ENCODE peak calls at places on chromosome 17, in six cellular contexts. C is K562, X is GM12878, O is HepG2, Y is H1, T is GM12891. I is an unnamed sample.

GRCh38 chr17:73096201-73096600 is 3.7 kb upstream of the SLC39A11 start:
- DNase-seq in Y (no peak), X (no peak), T (no peak), C (no peak), O (no peak), I (no peak)

GRCh38 chr17:48500435-48501426 is 30.1 kb downstream of the HOXB1 start:
- DNase-seq in X (no peak), T (no peak), Y (no peak), C (peak; percentile 35), O (no peak), I (no peak)

GRCh38 chr17:70345061-70345460 is 175.7 kb downstream of the KCNJ2 start:
- DNase-seq in Y (no peak), T (no peak), C (no peak), X (no peak), O (no peak), I (no peak)

GRCh38 chr17:78359216-78359935 is 501 bp downstream of the SOCS3 start:
- DNase-seq in Y (no peak), C (peak; percentile 68), T (no peak), O (no peak), X (no peak), I (no peak)

GRCh38 chr17:29769225-29769624 is 146.5 kb upstream of the CORO6 start:
- DNase-seq in Y (no peak), X (no peak), T (no peak), O (no peak), C (no peak), I (no peak)

GRCh38 chr17:42388381-42389134 is at the start of gene STAT3:
- DNase-seq in O (peak; percentile 100), C (peak; percentile 98), X (peak; percentile 100), T (peak; percentile 94), Y (peak; percentile 100), I (peak; percentile 94)

GRCh38 chr17:80762076-80762475 is 217.4 kb downstream of the RPTOR start:
- DNase-seq in Y (no peak), T (no peak), C (no peak), O (no peak), X (no peak), I (no peak)

GRCh38 chr17:72520665-72521303 is 400.0 kb downstream of the SOX9 start:
- DNase-seq in C (no peak), Y (no peak), X (no peak), O (no peak), T (no peak), I (no peak)

GRCh38 chr17:5044630-5045029 is 9.4 kb upstream of the SLC52A1 start:
- DNase-seq in T (no peak), X (no peak), Y (no peak), C (no peak), O (no peak), I (no peak)

GRCh38 chr17:71176315-71176714 is 944.5 kb upstream of the SOX9 start:
- DNase-seq in Y (no peak), C (no peak), O (no peak), T (no peak), X (no peak), I (no peak)

GRCh38 chr17:72590882-72591499 is 470.2 kb downstream of the SOX9 start:
- DNase-seq in T (no peak), Y (no peak), O (no peak), X (no peak), C (no peak), I (no peak)

GRCh38 chr17:71472809-71473789 is 647.7 kb upstream of the SOX9 start:
- DNase-seq in T (peak; percentile 3), O (peak; percentile 65), X (no peak), Y (peak; percentile 7), C (peak; percentile 8), I (peak; percentile 3)

GRCh38 chr17:7833011-7833794 is 814 bp upstream of the KDM6B start:
- DNase-seq in C (no peak), X (no peak), T (no peak), Y (no peak), O (no peak), I (no peak)

GRCh38 chr17:7834891-7835817 is 1.1 kb downstream of the KDM6B start:
- DNase-seq in T (peak; percentile 86), C (peak; percentile 87), O (peak; percentile 96), Y (peak; percentile 97), X (peak; percentile 90), I (peak; percentile 87)

GRCh38 chr17:7832431-7832830 is 1.6 kb upstream of the KDM6B start:
- DNase-seq in O (no peak), Y (no peak), C (no peak), T (no peak), X (no peak), I (no peak)

GRCh38 chr17:7834554-7834890 is 505 bp downstream of the KDM6B start:
- DNase-seq in O (peak; percentile 64), C (peak; percentile 28), Y (no peak), T (no peak), X (no peak), I (no peak)

GRCh38 chr17:7833795-7834553 is at the start of gene KDM6B:
- DNase-seq in C (peak; percentile 81), Y (no peak), X (no peak), T (peak; percentile 88), O (peak; percentile 83), I (peak; percentile 85)
- TF ChIP-seq POLR2A in C (no peak), Y (no peak), X (no peak), T (no peak), O (no peak), I (no peak)

DNA sequence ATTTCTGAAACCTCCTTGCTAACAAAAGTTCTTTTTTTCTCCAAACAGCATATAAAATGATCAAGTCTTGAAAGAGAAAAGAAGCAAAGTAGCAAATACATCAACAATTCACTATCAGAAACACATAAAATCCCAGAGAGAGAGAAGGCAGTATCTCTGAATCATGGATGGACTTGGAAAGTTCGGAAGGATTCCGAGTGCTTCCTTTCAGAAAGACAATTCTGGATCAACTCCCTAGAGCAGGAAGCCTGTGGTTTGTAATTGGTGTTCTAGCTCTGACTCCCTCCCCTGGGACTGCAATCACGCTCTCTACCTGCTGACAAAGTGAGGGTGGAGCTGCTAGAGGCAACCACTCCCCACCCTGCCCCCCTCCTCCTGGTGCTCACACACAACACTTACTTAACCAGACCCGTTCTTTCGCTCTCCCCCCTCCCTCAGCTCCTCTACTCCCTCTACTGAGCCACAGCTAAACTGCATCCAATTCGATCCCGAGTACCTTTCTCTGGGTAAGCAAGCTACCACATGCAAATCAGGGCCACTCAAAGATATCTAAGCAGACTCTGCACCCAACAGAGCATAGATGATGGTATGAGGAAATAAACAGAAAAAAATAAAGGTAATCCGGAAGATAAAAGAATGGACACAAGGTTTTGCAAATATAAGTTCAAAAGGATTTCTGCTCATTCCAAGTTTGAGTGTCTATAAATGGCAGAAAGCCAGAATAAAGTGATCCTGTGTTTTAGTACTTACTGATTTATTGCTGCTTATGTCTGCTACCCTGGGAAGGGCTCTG is at the start of gene RNF43:
- DNase-seq in X (peak; percentile 98), Y (peak; percentile 95), C (peak; percentile 92), T (peak; percentile 76), O (peak; percentile 99), I (peak; percentile 72)
- TF ChIP-seq POLR2AphosphoS5 in X (peak; percentile 37), Y (peak; percentile 66), C (peak; percentile 51), T (no peak), O (peak; percentile 99), I (no peak)

GRCh38 chr17:83177611-83178532 is 98.5 kb downstream of the METRNL start:
- DNase-seq in C (no peak), O (no peak), X (no peak), T (no peak), Y (no peak), I (no peak)

GRCh38 chr17:83176956-83177583 is 97.7 kb downstream of the METRNL start:
- DNase-seq in T (no peak), C (no peak), O (no peak), Y (no peak), X (no peak), I (no peak)

GRCh38 chr17:83175551-83176271 is 96.3 kb downstream of the METRNL start:
- DNase-seq in Y (no peak), C (no peak), O (no peak), T (no peak), X (no peak), I (no peak)

GRCh38 chr17:83174859-83175550 is 95.6 kb downstream of the METRNL start:
- DNase-seq in T (no peak), C (no peak), O (no peak), X (no peak), Y (no peak), I (no peak)

GRCh38 chr17:83176272-83176955 is 97.0 kb downstream of the METRNL start:
- DNase-seq in T (no peak), X (no peak), Y (no peak), C (no peak), O (no peak), I (no peak)
- TF ChIP-seq TAF1 in T (no peak), X (no peak), Y (no peak), C (no peak), O (no peak), I (no peak)

DNA sequence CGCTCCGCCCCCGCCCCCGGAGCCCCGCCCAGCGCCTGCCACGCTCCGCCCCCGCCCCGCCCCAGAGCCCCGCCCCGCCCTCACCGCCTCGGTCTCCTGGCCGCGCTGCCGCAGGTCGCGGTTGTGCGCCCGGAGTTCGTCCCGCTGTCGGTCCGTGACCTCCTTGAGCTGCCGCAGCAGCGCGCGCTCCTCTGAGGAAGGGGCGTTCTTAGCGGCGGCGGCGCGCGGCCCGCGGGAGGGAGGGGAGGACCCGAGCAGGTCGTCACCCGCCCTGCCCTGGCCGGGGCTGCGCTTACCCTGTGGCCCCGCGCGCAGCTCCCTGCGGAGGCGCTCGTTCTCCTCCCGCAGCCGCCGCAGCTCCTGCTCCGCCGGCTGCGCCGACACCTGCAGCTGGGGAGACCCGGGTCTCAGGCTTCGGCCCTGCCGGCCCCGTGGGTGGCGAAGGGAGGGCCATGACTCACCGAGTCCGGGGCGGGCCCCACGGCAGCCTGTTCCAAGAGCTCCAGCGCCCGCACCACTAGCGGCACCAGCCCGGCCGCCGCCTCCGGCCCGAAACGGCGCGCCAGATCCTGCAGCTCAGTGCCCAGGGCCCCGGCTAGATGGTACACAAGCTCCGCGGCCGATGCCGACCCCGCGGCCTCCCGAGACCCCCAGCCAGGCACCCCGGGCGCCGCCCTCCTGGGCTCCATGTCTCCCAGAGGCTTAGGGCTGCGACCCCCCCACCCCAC is 386 bp downstream of the RILP start:
- DNase-seq in X (no peak), C (peak; percentile 72), O (peak; percentile 64), Y (no peak), T (peak; percentile 82), I (peak; percentile 83)
- TF ChIP-seq POLR2A in X (peak; percentile 73), C (peak; percentile 85), O (peak; percentile 47), Y (no peak), T (no peak), I (peak; percentile 53)

GRCh38 chr17:40926341-40926740 is 11.1 kb downstream of the KRT23 start:
- DNase-seq in T (no peak), C (no peak), X (no peak), O (no peak), Y (no peak), I (no peak)
- TF ChIP-seq POLR2AphosphoS5 in T (no peak), C (no peak), X (no peak), O (no peak), Y (no peak), I (no peak)

GRCh38 chr17:62703269-62703775 is 75.9 kb downstream of the MRC2 start:
- DNase-seq in C (no peak), T (no peak), O (no peak), X (no peak), Y (no peak), I (no peak)
- TF ChIP-seq TAF1 in C (no peak), T (no peak), O (no peak), X (no peak), Y (no peak), I (no peak)